ENCODE peak calls at places on chromosomes 11 and 22, in five cellular contexts. C is body of pancreas, L is stomach, B is MM.1S, Z is caudate nucleus. V is an unnamed sample.

GRCh38 chr11:118202599-118203422 is 22.0 kb downstream of the JAML start:
- DNase-seq in C (peak), Z (no peak), B (no peak), L (peak), V (peak)

GRCh38 chr11:68145120-68145866 is 24.1 kb upstream of the CHKA start:
- DNase-seq in B (no peak), Z (no peak), C (peak), L (peak), V (peak)

GRCh38 chr11:123628936-123629683 is 25.3 kb downstream of the SCN3B start:
- DNase-seq in Z (no peak), B (no peak), L (peak), C (peak), V (no peak)

GRCh38 chr11:122697636-122698167 is 42.2 kb downstream of the UBASH3B start:
- DNase-seq in B (peak), Z (no peak), C (no peak), L (no peak), V (peak)

GRCh38 chr11:30485222-30485621 is 100.9 kb downstream of the MPPED2 start:
- DNase-seq in C (no peak), B (no peak), Z (no peak), L (no peak), V (no peak)

GRCh38 chr11:36729765-36730164 is 131.7 kb upstream of the RAG2 start:
- DNase-seq in C (no peak), B (no peak), L (no peak), Z (no peak), V (no peak)

GRCh38 chr11:24585192-24585591 is 88.3 kb downstream of the LUZP2 start:
- DNase-seq in B (no peak), L (no peak), Z (no peak), C (no peak), V (no peak)

GRCh38 chr11:87871071-87871470 is 304.2 kb downstream of the RAB38 start:
- DNase-seq in Z (no peak), B (no peak), C (no peak), L (no peak), V (no peak)

GRCh38 chr11:103953797-103954495 is 82.5 kb upstream of the DDI1 start:
- DNase-seq in L (no peak), B (no peak), C (no peak), Z (no peak), V (peak)

GRCh38 chr22:30286813-30287625 is 2.3 kb downstream of the CASTOR1 start:
- DNase-seq in Z (peak), L (peak), C (peak), B (peak), V (peak)

GRCh38 chr22:30033891-30034290 is 46.4 kb upstream of the HORMAD2 start:
- DNase-seq in Z (no peak), L (no peak), B (no peak), C (no peak), V (no peak)

GRCh38 chr22:49119551-49119952 is 708.1 kb downstream of the BRD1 start:
- DNase-seq in L (no peak), Z (no peak), C (no peak), B (no peak), V (no peak)

GRCh38 chr11:134398079-134398444 is 14.0 kb downstream of the B3GAT1 start:
- DNase-seq in L (peak), Z (peak), B (no peak), C (peak), V (no peak)

GRCh38 chr11:118055966-118056365 is 20.9 kb upstream of the TMPRSS4 start:
- DNase-seq in C (no peak), Z (no peak), B (no peak), L (no peak), V (no peak)

GRCh38 chr11:86484795-86485166 is 110.1 kb downstream of the CCDC81 start:
- DNase-seq in L (no peak), C (no peak), B (no peak), Z (no peak), V (no peak)
- H3K27ac ChIP-seq in L (peak), C (peak), B (no peak), Z (no peak), V (no peak)

DNA sequence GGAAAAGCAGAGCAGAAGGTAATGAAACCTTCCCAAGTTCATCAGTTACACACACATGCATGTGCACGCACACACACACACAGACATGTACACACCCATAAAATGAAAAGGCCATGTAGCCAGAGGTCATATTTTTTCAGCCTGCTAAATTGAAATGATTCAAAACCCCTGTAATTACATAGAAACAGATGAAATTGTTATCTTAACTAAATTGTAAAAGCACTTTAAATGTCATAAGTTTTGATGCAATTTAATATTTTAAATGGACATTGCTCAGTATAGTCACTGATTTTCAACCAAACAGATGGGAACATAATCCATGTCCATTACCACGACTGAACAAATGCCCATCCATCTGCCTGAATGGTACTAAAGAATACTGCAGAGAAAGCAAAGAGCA is 330.5 kb downstream of the TTC28 start:
- DNase-seq in B (no peak), Z (no peak), C (no peak), L (no peak), V (no peak)
- H3K27ac ChIP-seq in B (no peak), Z (no peak), C (no peak), L (no peak), V (no peak)

DNA sequence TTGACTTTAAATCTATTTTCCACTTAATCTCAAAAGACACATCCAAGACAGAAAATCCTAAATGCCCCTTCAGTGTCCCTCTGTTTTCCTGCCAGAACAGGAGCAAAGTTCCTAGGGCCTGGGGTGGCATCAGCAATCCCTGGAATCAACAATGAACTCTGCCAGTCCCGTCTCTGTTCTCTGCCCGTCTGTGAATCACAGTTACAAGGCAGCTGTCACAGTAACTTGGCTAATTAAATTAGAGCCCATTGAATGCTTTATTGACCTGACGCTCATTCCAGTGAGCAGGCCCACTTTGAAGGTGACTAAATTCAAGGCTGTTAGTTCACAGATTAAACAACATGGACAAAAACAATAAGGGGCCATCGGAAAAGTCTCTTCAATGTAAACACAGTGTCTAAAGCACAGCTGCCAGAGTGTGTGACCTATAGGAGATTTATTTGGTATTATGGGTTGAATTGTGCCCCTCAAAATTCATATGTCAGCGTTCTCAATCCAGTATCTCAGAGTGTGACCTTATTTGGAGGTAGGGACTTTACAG is 17.7 kb upstream of the TMPRSS5 start:
- DNase-seq in B (no peak), Z (no peak), C (no peak), L (no peak), V (no peak)
- H3K27ac ChIP-seq in B (no peak), Z (no peak), C (no peak), L (no peak), V (no peak)

GRCh38 chr22:35445933-35446332 is 46.0 kb downstream of the MCM5 start:
- DNase-seq in Z (no peak), C (no peak), L (no peak), B (no peak), V (no peak)
- H3K27ac ChIP-seq in Z (no peak), C (no peak), L (peak), B (no peak), V (no peak)

DNA sequence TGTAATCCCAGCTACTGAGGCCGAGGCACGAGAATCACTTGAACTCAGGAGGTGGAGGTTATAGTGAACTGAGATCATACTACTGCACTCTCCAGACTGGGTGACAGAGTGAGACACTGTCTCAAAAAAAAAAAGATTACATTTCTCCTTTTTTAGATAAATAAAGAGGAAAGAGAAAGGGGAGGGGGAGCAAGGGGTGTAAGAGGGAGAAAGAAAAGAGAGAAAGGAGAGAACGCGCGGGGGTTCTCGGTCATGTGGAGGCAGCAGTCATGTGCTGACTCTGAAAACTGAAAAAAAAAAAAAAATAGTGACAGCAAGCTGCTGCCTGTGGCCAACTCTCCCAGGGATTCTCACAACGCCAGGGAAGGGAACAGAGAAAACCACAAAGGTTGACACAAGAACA is 14.3 kb downstream of the SCGB1A1 start:
- DNase-seq in L (no peak), C (no peak), Z (no peak), B (no peak), V (no peak)
- H3K27ac ChIP-seq in L (peak), C (no peak), Z (no peak), B (no peak), V (no peak)

GRCh38 chr22:39313258-39314001 is 6.0 kb downstream of the RPL3 start:
- DNase-seq in B (no peak), Z (no peak), L (no peak), C (no peak), V (no peak)

GRCh38 chr22:39309881-39310714 is 9.3 kb downstream of the RPL3 start:
- DNase-seq in L (no peak), B (no peak), Z (no peak), C (no peak), V (no peak)

GRCh38 chr22:39309364-39309861 is 10.0 kb downstream of the RPL3 start:
- DNase-seq in L (no peak), B (no peak), C (no peak), Z (no peak), V (no peak)

GRCh38 chr22:39312410-39312809 is 7.0 kb downstream of the RPL3 start:
- DNase-seq in Z (no peak), B (no peak), L (no peak), C (no peak), V (no peak)

DNA sequence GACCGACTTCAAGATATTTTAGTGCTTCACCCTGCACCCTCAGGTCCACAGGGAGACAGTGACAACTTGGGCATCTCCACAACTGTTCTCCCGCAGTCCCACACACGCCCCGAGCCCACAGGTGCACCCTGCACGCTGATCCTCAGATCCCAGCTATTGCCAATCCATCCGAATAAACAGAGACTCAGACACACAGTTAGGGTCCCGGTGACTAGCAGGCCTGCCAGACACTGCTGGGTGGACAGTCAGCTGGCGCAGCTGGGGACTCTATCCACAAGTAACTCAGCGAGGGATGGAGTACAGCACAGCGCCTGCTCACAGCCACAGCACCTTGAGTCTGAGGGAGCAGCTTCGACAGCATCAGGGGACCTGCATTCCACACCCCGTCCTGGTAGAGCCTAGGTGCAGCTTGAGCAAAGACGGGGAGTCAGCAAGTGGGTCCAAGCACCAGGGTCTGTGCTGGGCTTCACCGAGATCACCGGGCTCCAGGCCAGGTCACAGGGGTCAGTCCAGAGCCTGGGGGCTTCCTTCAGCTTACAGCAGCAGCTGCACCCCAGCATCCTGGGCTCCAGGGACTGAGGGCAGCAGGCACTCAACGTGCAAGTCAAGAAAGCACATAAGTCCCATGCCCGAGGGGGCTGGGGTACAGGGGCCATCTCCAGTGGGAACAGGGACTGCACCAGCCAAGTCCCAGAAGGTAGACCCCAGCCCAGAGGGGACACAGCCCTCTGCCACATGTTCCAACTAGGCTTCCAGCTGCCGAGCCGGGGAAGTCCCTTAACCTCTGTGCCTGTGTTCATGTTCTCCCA is 7.6 kb downstream of the RPL3 start:
- DNase-seq in C (no peak), B (no peak), Z (no peak), L (no peak), V (no peak)
- H3K27ac ChIP-seq in C (no peak), B (no peak), Z (no peak), L (peak), V (no peak)

DNA sequence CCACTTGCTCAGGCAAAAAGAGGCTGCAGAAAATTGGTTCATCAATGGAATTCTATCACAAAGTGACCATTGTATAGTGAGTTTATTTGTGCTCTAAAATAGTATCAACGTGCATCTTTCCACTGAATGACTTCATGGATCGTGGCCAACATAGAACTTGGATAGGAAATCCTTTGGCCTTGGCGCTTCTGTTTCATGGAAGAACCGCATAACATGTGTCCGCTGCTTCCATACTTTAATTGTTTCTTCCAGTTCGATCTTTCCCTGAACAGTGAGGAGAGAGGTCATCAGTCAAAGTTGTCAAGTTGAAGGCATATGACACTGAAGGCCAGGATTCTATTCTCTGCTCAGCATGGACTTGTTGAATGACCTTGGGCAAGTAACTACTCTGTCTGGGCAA is 4.5 kb downstream of the NDUFA6 start:
- DNase-seq in C (no peak), Z (no peak), L (no peak), B (no peak), V (no peak)
- H3K27ac ChIP-seq in C (no peak), Z (no peak), L (no peak), B (no peak), V (no peak)

V was measured in small intestine.